ENCODE peak calls at places on chromosomes 5 and 9, in five cellular contexts. G, A, T, Q and X are unnamed samples.

GRCh38 chr9:438066-438465 is 223.4 kb downstream of the DOCK8 start:
- DNase-seq in A (no peak), Q (no peak), T (no peak), G (no peak), X (no peak)

GRCh38 chr5:68047035-68047434 is 168.5 kb upstream of the PIK3R1 start:
- DNase-seq in T (no peak), Q (no peak), A (no peak), G (no peak), X (no peak)

GRCh38 chr5:75203604-75204003 is 33.1 kb downstream of the ANKRD31 start:
- DNase-seq in T (no peak), Q (no peak), A (no peak), G (no peak), X (no peak)

GRCh38 chr9:136280535-136281315 is 23.2 kb downstream of the CCDC187 start:
- DNase-seq in G (no peak), A (no peak), T (no peak), Q (no peak), X (no peak)

GRCh38 chr9:8904971-8905370 is 1105.4 kb upstream of the DMAC1 start:
- DNase-seq in A (no peak), T (no peak), G (no peak), Q (no peak), X (no peak)

GRCh38 chr9:111825468-111826145 is 30.9 kb upstream of the SHOC1 start:
- DNase-seq in Q (no peak), T (no peak), G (no peak), A (no peak), X (no peak)

GRCh38 chr5:55993628-55994501 is 898 bp downstream of the IL6ST start:
- DNase-seq in Q (no peak), A (no peak), G (no peak), T (no peak), X (no peak)

GRCh38 chr5:40406426-40407211 is 273.1 kb upstream of the PTGER4 start:
- DNase-seq in A (no peak), T (no peak), Q (no peak), G (peak), X (peak)

GRCh38 chr5:1948663-1949191 is 66.0 kb upstream of the IRX4 start:
- DNase-seq in G (no peak), Q (no peak), A (no peak), T (no peak), X (no peak)

GRCh38 chr5:6766558-6767191 is 53.4 kb downstream of the TENT4A start:
- DNase-seq in A (peak), Q (peak), G (peak), T (peak), X (no peak)

GRCh38 chr5:60583598-60583997 is 116.4 kb downstream of the DEPDC1B start:
- DNase-seq in Q (no peak), G (no peak), T (no peak), A (no peak), X (no peak)

GRCh38 chr9:126067031-126067734 is 259.4 kb upstream of the MVB12B start:
- DNase-seq in G (no peak), Q (no peak), T (no peak), A (no peak), X (no peak)

GRCh38 chr9:26261503-26262330 is 583.5 kb upstream of the TUSC1 start:
- DNase-seq in G (no peak), Q (no peak), T (no peak), A (no peak), X (no peak)

GRCh38 chr5:119814655-119815054 is 185.3 kb downstream of the FAM170A start:
- DNase-seq in T (no peak), Q (no peak), G (no peak), A (no peak), X (no peak)

GRCh38 chr9:75903785-75904360 is 13.4 kb downstream of the PCSK5 start:
- DNase-seq in G (no peak), Q (no peak), A (peak), T (no peak), X (no peak)

GRCh38 chr9:83933804-83934203 is 12.6 kb upstream of the KIF27 start:
- DNase-seq in A (no peak), T (no peak), G (no peak), Q (no peak), X (no peak)

GRCh38 chr5:164119806-164120440 is 614.5 kb downstream of the MAT2B start:
- DNase-seq in Q (no peak), A (no peak), G (no peak), T (no peak), X (no peak)

GRCh38 chr5:79008362-79008761 is 23.3 kb upstream of the ARSB start:
- DNase-seq in A (no peak), G (no peak), T (no peak), Q (no peak), X (no peak)